ENCODE peak calls at places on chromosomes 1 and 21, in five cellular contexts. O, T, B, A and G are unnamed samples. For H3K9me3, the result is how much of the 10 kb centered on the place peaks cover.

GRCh38 chr1:174969977-174970376 is 29.8 kb upstream of the CACYBP start:
- DNase-seq in T (no peak), B (no peak), A (peak), O (no peak), G (no peak)

GRCh38 chr21:37208741-37209225 is 58.4 kb downstream of the VPS26C start:
- DNase-seq in B (no peak), O (no peak), T (no peak), A (no peak), G (no peak)

GRCh38 chr1:113452921-113453770 is 62.8 kb downstream of the MAGI3 start:
- DNase-seq in O (peak), T (peak), B (no peak), A (no peak), G (peak)

GRCh38 chr1:108016451-108016920 is 51.5 kb upstream of the VAV3 start:
- DNase-seq in O (peak), A (no peak), B (no peak), T (peak), G (peak)

GRCh38 chr1:218374401-218374848 is 29.3 kb downstream of the TGFB2 start:
- DNase-seq in T (no peak), O (peak), B (no peak), A (no peak), G (no peak)

GRCh38 chr1:150563340-150564038 is 14.3 kb downstream of the ADAMTSL4 start:
- DNase-seq in T (peak), A (peak), B (peak), O (no peak), G (no peak)

GRCh38 chr1:66506991-66507390 is 27.0 kb upstream of the SGIP1 start:
- DNase-seq in T (no peak), A (no peak), O (no peak), B (no peak), G (no peak)

GRCh38 chr21:42654913-42655796 is 1.7 kb downstream of the PDE9A start:
- DNase-seq in O (no peak), T (no peak), A (no peak), B (no peak), G (no peak)

GRCh38 chr1:98103617-98104284 is 182.9 kb upstream of the DPYD start:
- DNase-seq in T (no peak), A (no peak), B (no peak), O (peak), G (peak)

GRCh38 chr1:209483691-209484090 is 99.8 kb upstream of the CAMK1G start:
- DNase-seq in B (no peak), T (no peak), O (no peak), A (no peak), G (no peak)

GRCh38 chr1:156001682-156002171 is 19.0 kb downstream of the SSR2 start:
- DNase-seq in T (no peak), A (no peak), B (no peak), O (peak), G (no peak)

GRCh38 chr1:111563619-111564018 is 56.0 kb upstream of the RAP1A start:
- DNase-seq in T (no peak), B (no peak), A (no peak), O (no peak), G (no peak)

GRCh38 chr1:221712776-221713431 is 29.0 kb downstream of the DUSP10 start:
- DNase-seq in B (peak), O (no peak), A (peak), T (peak), G (no peak)

GRCh38 chr21:35478096-35479080 is 429.3 kb upstream of the RUNX1 start:
- DNase-seq in O (no peak), T (no peak), B (no peak), A (no peak), G (no peak)

GRCh38 chr1:34671887-34672286 is 83.0 kb upstream of the GJB5 start:
- DNase-seq in T (no peak), B (no peak), A (no peak), O (no peak), G (no peak)

GRCh38 chr1:33710989-33711388 is 152.9 kb upstream of the HMGB4 start:
- DNase-seq in B (no peak), T (no peak), O (no peak), A (no peak), G (no peak)

GRCh38 chr1:30848130-30848529 is 60.4 kb downstream of the SDC3 start:
- DNase-seq in A (no peak), T (no peak), B (no peak), O (no peak), G (no peak)

GRCh38 chr1:44217809-44218410 is 4.6 kb downstream of the DMAP1 start:
- DNase-seq in O (peak), A (peak), B (peak), T (peak), G (peak)

GRCh38 chr1:201020040-201020591 is 3.4 kb downstream of the KIF21B start:
- DNase-seq in B (peak), O (no peak), T (peak), A (peak), G (no peak)

GRCh38 chr1:22131875-22132486 is 10.9 kb downstream of the WNT4 start:
- DNase-seq in T (peak), A (peak), B (peak), O (peak), G (peak)

DNA sequence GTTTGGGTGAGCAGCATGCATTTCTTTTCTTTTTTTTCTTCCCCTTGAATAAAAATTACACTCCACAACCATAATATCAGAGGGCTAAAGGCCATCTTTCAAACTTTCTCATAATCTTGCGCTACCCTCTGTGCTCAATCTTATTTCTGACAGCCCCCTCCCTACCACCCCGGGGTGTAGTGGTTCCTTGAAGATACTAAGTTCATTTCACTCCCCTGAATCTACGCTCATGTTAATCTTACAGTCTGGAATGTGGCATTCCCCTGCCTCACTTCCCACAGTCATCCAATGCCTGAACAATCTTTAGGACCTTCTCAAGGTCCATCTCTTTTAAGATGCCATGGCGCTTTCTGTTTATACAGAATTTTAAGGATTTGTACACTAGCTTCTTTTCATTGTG is 9.0 kb upstream of the PLXNA2 start:
- DNase-seq in A (no peak), B (no peak), O (no peak), T (no peak), G (no peak)
- H3K4me3 ChIP-seq in A (no peak), B (no peak), O (no peak), T (no peak), G (no peak)

DNA sequence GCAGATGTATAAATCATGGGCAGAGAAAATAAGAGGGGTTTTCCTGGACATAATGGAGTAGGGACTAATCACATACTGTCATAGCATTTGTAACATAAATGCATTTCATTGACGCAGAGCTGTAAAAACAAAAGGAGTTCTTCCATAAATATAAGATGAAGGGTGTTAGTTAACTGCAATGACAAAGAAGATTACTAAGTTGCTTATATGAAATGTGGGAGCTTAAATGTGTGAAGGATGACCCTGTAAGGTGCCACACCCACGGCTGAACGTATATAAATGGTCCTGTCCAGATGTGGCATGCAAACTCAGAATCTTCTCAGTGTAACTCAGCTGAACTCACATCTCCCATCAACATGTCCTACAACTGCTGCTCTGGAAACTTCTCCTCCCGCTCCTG is at the start of gene KRTAP13-1:
- DNase-seq in T (no peak), B (no peak), A (no peak), O (no peak), G (no peak)
- H3K9me3 ChIP-seq in T (under half), B (under half), A (under half), O (under half), G (under half)

GRCh38 chr1:116940809-116941640 is 31.3 kb downstream of the PTGFRN start:
- DNase-seq in A (no peak), B (no peak), O (no peak), T (no peak), G (no peak)
- H3K4me3 ChIP-seq in A (no peak), B (no peak), O (no peak), T (no peak), G (no peak)

GRCh38 chr1:29602203-29602602 is 365.9 kb downstream of the PTPRU start:
- DNase-seq in T (no peak), B (no peak), O (no peak), A (no peak), G (no peak)

GRCh38 chr1:29603622-29604021 is 367.3 kb downstream of the PTPRU start:
- DNase-seq in O (no peak), A (no peak), B (no peak), T (no peak), G (no peak)

DNA sequence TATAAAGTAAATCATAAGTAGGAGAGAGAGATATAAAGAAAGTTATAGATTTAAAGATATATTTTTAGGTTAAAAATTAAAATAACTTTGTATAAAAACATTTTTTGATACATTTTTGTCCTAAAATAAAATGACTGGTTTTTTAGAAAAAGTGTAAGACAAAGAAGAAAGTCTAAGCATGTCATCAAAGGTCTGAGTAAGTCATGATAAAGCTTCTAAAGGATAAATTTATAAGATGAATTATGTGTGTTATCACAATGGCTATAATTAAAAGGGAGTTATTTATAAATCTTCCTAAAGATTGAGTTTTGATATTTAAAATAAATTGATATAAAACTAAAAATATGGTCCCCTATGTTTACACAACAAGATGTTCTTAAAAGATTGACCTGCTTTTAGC is 370.9 kb downstream of the PTPRU start:
- DNase-seq in A (no peak), T (no peak), O (no peak), B (no peak), G (no peak)
- H3K9me3 ChIP-seq in A (under half), T (under half), O (under half), B (under half), G (under half)

GRCh38 chr21:34075760-34076159 is 2.4 kb downstream of the MRPS6 start:
- DNase-seq in B (no peak), O (no peak), T (no peak), A (no peak), G (no peak)

GRCh38 chr21:34075099-34075425 is 1.7 kb downstream of the MRPS6 start:
- DNase-seq in B (no peak), T (no peak), O (no peak), A (no peak), G (no peak)

GRCh38 chr21:34078915-34079314 is 5.5 kb downstream of the MRPS6 start:
- DNase-seq in A (peak), B (peak), O (no peak), T (peak), G (no peak)

GRCh38 chr21:34077888-34078287 is 4.5 kb downstream of the MRPS6 start:
- DNase-seq in O (no peak), A (no peak), B (no peak), T (no peak), G (no peak)

DNA sequence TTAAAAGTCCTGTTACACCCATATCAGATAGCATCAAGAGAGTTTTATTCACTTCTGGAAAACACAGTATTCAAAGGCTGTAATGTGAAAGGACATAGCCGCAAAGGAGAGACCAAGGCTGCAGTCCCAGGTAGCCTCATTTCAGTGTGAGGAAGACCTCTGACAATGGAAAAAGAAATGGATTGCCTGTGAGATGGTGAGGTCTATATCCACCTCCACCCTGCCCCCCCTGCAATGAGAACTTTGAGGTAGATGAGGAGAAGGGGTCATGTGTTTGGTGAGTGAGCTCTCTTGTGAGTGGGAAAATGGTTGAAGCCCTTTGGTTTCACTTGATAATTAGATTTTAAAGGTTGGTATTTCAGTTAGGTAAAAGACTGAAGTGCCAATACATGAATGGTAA is 3.5 kb downstream of the MRPS6 start:
- DNase-seq in B (no peak), O (no peak), A (no peak), T (no peak), G (no peak)
- H3K4me3 ChIP-seq in B (no peak), O (no peak), A (no peak), T (no peak), G (no peak)

GRCh38 chr1:246515390-246516005 is 8.4 kb upstream of the SMYD3 start:
- DNase-seq in T (no peak), O (no peak), B (no peak), A (no peak), G (no peak)
- H3K9me3 ChIP-seq in T (under half), O (under half), B (under half), A (under half), G (under half)

GRCh38 chr1:53062731-53063591 is 948 bp downstream of the PODN start:
- DNase-seq in B (no peak), O (no peak), T (peak), A (no peak), G (no peak)
- H3K4me3 ChIP-seq in B (no peak), O (no peak), T (peak), A (peak), G (peak)

DNA sequence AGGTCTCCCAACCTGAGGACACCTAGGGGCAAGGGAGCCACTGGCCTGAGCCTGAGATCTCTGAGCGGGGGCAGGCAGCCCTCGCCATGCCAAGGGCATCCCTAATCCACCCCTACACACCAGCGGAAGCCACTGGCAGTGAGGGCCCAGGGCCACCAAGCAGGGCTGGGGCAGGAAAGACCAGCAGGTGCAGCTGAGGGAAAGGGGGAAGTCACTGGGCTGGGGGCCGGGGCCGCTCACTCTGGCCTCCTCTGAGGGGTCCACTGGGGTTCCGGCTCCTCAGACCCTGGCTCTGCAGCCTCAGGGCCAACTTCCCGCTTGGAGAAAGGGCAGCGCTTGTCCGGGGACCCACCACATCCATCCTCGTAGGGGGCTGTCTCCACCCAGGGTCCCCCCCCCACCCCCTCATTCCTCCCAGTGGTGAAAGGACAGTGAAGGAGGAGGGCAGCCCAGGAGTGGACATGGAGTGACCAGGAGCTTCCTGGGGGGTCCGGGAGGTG is 42.5 kb upstream of the ACTRT2 start:
- DNase-seq in O (no peak), T (peak), A (no peak), B (no peak), G (no peak)
- H3K9me3 ChIP-seq in O (under half), T (under half), A (under half), B (under half), G (under half)